ENCODE peak calls at places on chromosome 13, in six cellular contexts. B is dorsolateral prefrontal cortex, E is fibroblast of mammary gland, G is stomach, Q is thyroid gland, L is cardiac fibroblast. Z is an unnamed sample.

GRCh38 chr13:72230131-72230530 is 363.1 kb upstream of the DACH1 start:
- DNase-seq in B (no peak), Q (no peak), E (no peak), L (no peak), G (no peak), Z (no peak)

GRCh38 chr13:28741080-28741479 is 22.3 kb upstream of the SLC46A3 start:
- DNase-seq in G (no peak), L (no peak), Q (no peak), E (peak), B (no peak), Z (no peak)

GRCh38 chr13:29589234-29589633 is 6.3 kb downstream of the SLC7A1 start:
- DNase-seq in G (no peak), B (no peak), L (no peak), Q (peak), E (peak), Z (no peak)

GRCh38 chr13:57017357-57017756 is 123.4 kb upstream of the PRR20A start:
- DNase-seq in E (no peak), B (no peak), L (no peak), Q (no peak), G (no peak), Z (no peak)

GRCh38 chr13:47415048-47415447 is 518.2 kb upstream of the HTR2A start:
- DNase-seq in G (no peak), E (no peak), Q (no peak), L (peak), B (no peak), Z (no peak)

GRCh38 chr13:32642858-32643257 is 56.6 kb downstream of the PDS5B start:
- DNase-seq in E (no peak), B (no peak), G (no peak), L (no peak), Q (no peak), Z (no peak)

GRCh38 chr13:39279077-39279476 is 240.8 kb downstream of the NHLRC3 start:
- DNase-seq in B (no peak), Q (no peak), L (no peak), E (no peak), G (no peak), Z (no peak)

GRCh38 chr13:84037937-84038464 is 155.7 kb upstream of the SLITRK1 start:
- DNase-seq in E (no peak), Q (no peak), G (no peak), L (no peak), B (no peak), Z (no peak)

GRCh38 chr13:99526549-99526948 is 25.3 kb downstream of the TM9SF2 start:
- DNase-seq in E (no peak), G (no peak), Q (no peak), B (no peak), L (no peak), Z (no peak)

GRCh38 chr13:44932850-44933251 is 56.4 kb downstream of the NUFIP1 start:
- DNase-seq in E (peak), G (peak), B (no peak), Q (no peak), L (peak), Z (peak)

GRCh38 chr13:106961219-106961618 is 393.3 kb upstream of the ARGLU1 start:
- DNase-seq in G (no peak), B (no peak), L (no peak), E (no peak), Q (no peak), Z (no peak)

GRCh38 chr13:66849706-66850105 is 380.4 kb downstream of the PCDH9 start:
- DNase-seq in B (no peak), Q (no peak), E (no peak), L (no peak), G (no peak), Z (no peak)

GRCh38 chr13:40452741-40453665 is 213.4 kb downstream of the FOXO1 start:
- DNase-seq in L (no peak), B (no peak), Q (peak), E (peak), G (no peak), Z (no peak)

GRCh38 chr13:33194820-33195692 is 90.5 kb downstream of the STARD13 start:
- DNase-seq in E (peak), L (peak), B (no peak), Q (no peak), G (peak), Z (no peak)

GRCh38 chr13:114263590-114263989 is 17.8 kb upstream of the UPF3A start:
- DNase-seq in G (no peak), E (no peak), L (no peak), Q (no peak), B (no peak), Z (no peak)

GRCh38 chr13:106318941-106319411 is 216.5 kb downstream of the EFNB2 start:
- DNase-seq in G (no peak), Q (peak), B (no peak), E (peak), L (peak), Z (no peak)

GRCh38 chr13:28338202-28338601 is 156.7 kb downstream of the FLT1 start:
- DNase-seq in L (no peak), G (no peak), E (peak), Q (no peak), B (no peak), Z (no peak)

GRCh38 chr13:30796132-30796832 is 60.9 kb downstream of the ALOX5AP start:
- DNase-seq in E (peak), B (no peak), L (peak), Q (peak), G (no peak), Z (peak)

GRCh38 chr13:33228645-33229445 is 56.7 kb downstream of the STARD13 start:
- DNase-seq in E (peak), B (no peak), Q (peak), G (no peak), L (peak), Z (no peak)

GRCh38 chr13:32639502-32640105 is 53.4 kb downstream of the PDS5B start:
- DNase-seq in L (peak), B (peak), E (peak), G (peak), Q (peak), Z (peak)

GRCh38 chr13:79434578-79434977 is 28.5 kb upstream of the RBM26 start:
- DNase-seq in E (peak), Q (no peak), G (no peak), L (peak), B (no peak), Z (no peak)

GRCh38 chr13:33123066-33123940 is 107.1 kb downstream of the KL start:
- DNase-seq in Q (peak), G (no peak), E (no peak), B (no peak), L (peak), Z (no peak)

GRCh38 chr13:67147257-67148218 is 82.6 kb downstream of the PCDH9 start:
- DNase-seq in L (peak), E (peak), B (no peak), G (no peak), Q (no peak), Z (no peak)

GRCh38 chr13:31267126-31267784 is 67.5 kb downstream of the B3GLCT start:
- DNase-seq in L (peak), Q (no peak), B (no peak), G (no peak), E (no peak), Z (no peak)

GRCh38 chr13:66926200-66926850 is 303.8 kb downstream of the PCDH9 start:
- DNase-seq in L (no peak), G (no peak), Q (no peak), E (no peak), B (no peak), Z (no peak)

GRCh38 chr13:75426421-75426820 is 55.5 kb downstream of the TBC1D4 start:
- DNase-seq in G (no peak), E (no peak), L (no peak), Q (no peak), B (no peak), Z (no peak)

DNA sequence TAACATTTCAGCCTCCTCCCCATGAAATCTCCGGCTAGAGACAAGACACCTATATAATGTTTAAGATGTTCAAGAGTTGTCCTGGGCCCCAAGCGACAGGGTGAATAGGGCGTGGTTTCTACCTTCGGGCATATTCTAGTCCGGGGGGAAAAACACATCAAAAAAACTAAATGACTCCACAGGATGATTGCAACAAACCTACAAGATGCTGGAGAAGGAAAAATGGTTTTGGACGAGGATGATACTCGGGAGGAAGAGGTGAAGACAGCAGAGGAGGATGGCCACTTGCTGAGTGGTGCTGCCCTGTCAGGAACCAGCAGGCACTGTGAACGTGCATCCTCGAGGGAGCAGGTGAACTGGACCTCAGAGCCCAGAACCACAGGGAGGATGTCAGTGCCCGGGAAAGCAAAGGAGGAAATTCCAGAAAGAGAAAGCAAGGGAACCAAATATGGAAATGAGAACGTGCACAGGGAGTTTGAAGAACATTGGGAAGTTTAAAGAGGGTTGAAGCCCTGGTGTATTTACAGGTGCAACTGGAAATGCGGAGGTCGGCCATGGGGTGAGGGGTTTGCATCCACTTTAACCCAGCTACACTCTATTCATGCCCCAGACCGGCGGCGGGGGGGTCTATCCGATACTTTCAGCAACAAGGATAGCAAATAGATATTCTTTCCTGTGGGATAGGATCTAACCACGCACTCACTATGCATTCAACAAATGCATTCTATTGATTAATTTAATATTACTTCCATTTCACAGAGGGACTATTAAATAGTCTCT is 50.6 kb downstream of the COL4A1 start:
- DNase-seq in B (no peak), E (no peak), G (no peak), L (no peak), Q (no peak), Z (no peak)
- H3K4me3 ChIP-seq in B (no peak), E (no peak), G (no peak), L (no peak), Q (no peak), Z (no peak)

GRCh38 chr13:20301391-20302071 is 69.4 kb upstream of the GJB6 start:
- DNase-seq in L (peak), Q (peak), E (peak), B (no peak), G (no peak), Z (peak)
- H3K4me3 ChIP-seq in L (peak), Q (no peak), E (peak), B (peak), G (peak), Z (peak)

DNA sequence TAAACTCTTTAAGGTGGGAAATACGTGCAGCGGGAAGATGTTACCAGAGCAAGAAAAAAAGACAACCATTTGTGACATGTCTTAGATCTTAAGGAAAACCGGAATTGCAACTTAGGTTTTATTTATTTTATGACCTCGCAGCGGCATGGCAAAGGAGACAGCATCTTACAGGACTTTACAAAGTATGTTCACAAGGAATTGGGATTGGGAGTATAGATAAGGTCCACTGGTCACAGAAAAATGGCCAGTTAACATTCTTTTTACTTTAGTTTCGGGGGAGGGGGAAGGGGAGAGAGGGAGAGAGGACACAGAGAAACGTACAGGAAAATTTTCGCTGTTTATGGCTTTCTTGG is 104.5 kb upstream of the DIAPH3 start:
- DNase-seq in E (no peak), G (no peak), Q (no peak), L (no peak), B (no peak), Z (no peak)
- H3K4me3 ChIP-seq in E (no peak), G (peak), Q (no peak), L (peak), B (peak), Z (peak)

GRCh38 chr13:23715762-23716235 is 145.6 kb downstream of the TNFRSF19 start:
- DNase-seq in E (no peak), B (no peak), Q (peak), G (peak), L (no peak), Z (peak)
- H3K4me3 ChIP-seq in E (no peak), B (no peak), Q (no peak), G (no peak), L (no peak), Z (no peak)

GRCh38 chr13:46321494-46322225 is 65.4 kb downstream of the RUBCNL start:
- DNase-seq in E (peak), G (peak), Q (peak), L (peak), B (peak), Z (peak)
- H3K4me3 ChIP-seq in E (no peak), G (no peak), Q (no peak), L (no peak), B (no peak), Z (no peak)